ENCODE peak calls at places on chromosomes 12 and 14, in four cellular contexts. One of them, this sample, is unnamed.

GRCh38 chr14:95664046-95664445 is 22.2 kb upstream of the TCL1B start:
- DNase-seq in GM12878: no peak
- DNase-seq in HepG2: no peak
- DNase-seq in H1: no peak
- DNase-seq in this sample: no peak

GRCh38 chr12:93146278-93146939 is 217.3 kb upstream of the EEA1 start:
- DNase-seq in H1: no peak
- DNase-seq in GM12878: no peak
- DNase-seq in HepG2: no peak
- DNase-seq in this sample: no peak

GRCh38 chr12:98002887-98003493 is 512.4 kb upstream of the TMPO start:
- DNase-seq in GM12878: no peak
- DNase-seq in H1: peak; percentile 75
- DNase-seq in HepG2: peak; percentile 36
- DNase-seq in this sample: peak; percentile 74

GRCh38 chr12:82383930-82384513 is 25.7 kb downstream of the METTL25 start:
- DNase-seq in HepG2: no peak
- DNase-seq in GM12878: no peak
- DNase-seq in H1: no peak
- DNase-seq in this sample: no peak

GRCh38 chr12:68317047-68317667 is 15.0 kb downstream of the MDM1 start:
- DNase-seq in H1: no peak
- DNase-seq in HepG2: peak; percentile 35
- DNase-seq in GM12878: no peak
- DNase-seq in this sample: peak; percentile 23

GRCh38 chr14:72666610-72667009 is 227.3 kb downstream of the DPF3 start:
- DNase-seq in H1: no peak
- DNase-seq in HepG2: no peak
- DNase-seq in GM12878: no peak
- DNase-seq in this sample: no peak

GRCh38 chr12:113292091-113292490 is 42.8 kb downstream of the SLC8B1 start:
- DNase-seq in HepG2: no peak
- DNase-seq in H1: no peak
- DNase-seq in GM12878: no peak
- DNase-seq in this sample: no peak

GRCh38 chr12:80230068-80230467 is 130.7 kb downstream of the OTOGL start:
- DNase-seq in GM12878: no peak
- DNase-seq in HepG2: no peak
- DNase-seq in H1: no peak
- DNase-seq in this sample: peak; percentile 33

GRCh38 chr12:110543252-110543959 is 39.7 kb downstream of the PPTC7 start:
- DNase-seq in HepG2: no peak
- DNase-seq in GM12878: peak; percentile 90
- DNase-seq in H1: no peak
- DNase-seq in this sample: no peak

DNA sequence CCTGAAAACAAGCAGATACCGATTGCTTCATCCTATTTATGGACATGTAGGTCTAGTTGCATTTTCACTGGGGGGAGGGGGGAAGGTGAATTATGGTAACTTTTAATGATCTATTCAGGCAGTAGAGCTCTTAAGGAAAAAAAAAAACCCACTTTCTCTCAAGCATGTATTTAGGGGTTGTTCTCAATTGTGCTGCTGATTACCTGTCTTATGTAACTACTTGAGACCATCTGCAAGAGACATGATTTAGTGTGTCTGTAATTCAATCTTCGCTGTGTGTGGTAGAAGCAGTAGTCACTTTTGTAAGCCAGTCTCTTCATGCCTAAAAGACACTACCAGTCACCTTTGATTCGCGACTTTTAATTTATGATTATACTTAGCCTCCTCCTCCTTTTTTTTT is 8.9 kb downstream of the CALM1 start:
- DNase-seq in HepG2: no peak
- DNase-seq in GM12878: no peak
- DNase-seq in H1: no peak
- DNase-seq in this sample: no peak
- H3K9ac ChIP-seq in HepG2: no peak overlapping the region
- H3K9ac ChIP-seq in GM12878: no peak overlapping the region
- H3K9ac ChIP-seq in H1: no peak overlapping the region
- H3K9ac ChIP-seq in this sample: no peak overlapping the region

GRCh38 chr12:6234214-6234613 is 34.0 kb downstream of the CD9 start:
- DNase-seq in GM12878: no peak
- DNase-seq in HepG2: no peak
- DNase-seq in H1: no peak
- DNase-seq in this sample: no peak

GRCh38 chr12:6231359-6232268 is 31.4 kb downstream of the CD9 start:
- DNase-seq in GM12878: no peak
- DNase-seq in H1: no peak
- DNase-seq in HepG2: no peak
- DNase-seq in this sample: no peak

GRCh38 chr12:6234906-6235305 is 34.7 kb downstream of the CD9 start:
- DNase-seq in HepG2: no peak
- DNase-seq in GM12878: no peak
- DNase-seq in H1: no peak
- DNase-seq in this sample: no peak

GRCh38 chr12:6235499-6235898 is 35.3 kb downstream of the CD9 start:
- DNase-seq in GM12878: no peak
- DNase-seq in H1: no peak
- DNase-seq in HepG2: peak; percentile 74
- DNase-seq in this sample: no peak

DNA sequence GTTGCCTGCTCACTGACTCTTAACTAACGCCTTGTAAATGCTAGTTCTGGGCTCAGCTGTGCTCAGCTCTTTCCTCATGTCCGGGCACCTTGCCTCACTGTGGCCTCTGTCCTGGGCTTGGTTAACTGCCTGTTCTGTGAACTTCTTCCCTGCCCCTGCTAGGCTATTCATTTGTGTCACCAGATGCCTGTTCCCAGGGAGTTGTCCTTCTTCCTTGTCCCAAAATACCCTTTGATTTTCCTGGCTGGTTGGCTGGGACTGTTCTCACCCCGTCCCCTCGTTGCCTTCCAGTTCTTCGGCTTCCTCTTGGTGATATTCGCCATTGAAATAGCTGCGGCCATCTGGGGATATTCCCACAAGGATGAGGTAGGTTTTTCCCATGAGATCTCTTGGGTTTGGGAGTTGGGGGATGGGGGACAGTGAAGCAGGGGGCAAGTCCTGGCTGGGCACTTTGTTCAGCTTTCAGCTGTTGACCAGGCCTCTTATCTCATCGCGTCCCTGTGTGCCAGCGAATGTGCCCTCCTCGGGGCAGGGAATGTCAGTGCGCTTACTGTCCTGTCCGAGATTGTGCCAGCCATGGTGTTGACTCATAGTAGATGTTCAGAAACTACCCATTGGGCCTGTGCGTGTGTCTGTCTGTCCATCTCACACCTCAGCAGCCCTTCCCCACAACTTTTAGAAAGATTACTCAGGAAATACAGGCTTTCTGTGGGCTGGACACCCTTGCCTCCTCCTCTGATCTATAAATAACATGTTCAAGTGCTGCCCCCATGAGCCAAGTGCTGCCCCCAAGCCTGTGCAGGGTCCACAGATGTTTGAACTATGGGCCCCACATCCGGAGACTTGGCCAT is 33.1 kb downstream of the CD9 start:
- DNase-seq in HepG2: no peak
- DNase-seq in H1: no peak
- DNase-seq in GM12878: no peak
- DNase-seq in this sample: no peak
- TF ChIP-seq SUZ12 in HepG2: no peak
- TF ChIP-seq SUZ12 in H1: no peak
- TF ChIP-seq SUZ12 in GM12878: no peak
- TF ChIP-seq SUZ12 in this sample: no peak

DNA sequence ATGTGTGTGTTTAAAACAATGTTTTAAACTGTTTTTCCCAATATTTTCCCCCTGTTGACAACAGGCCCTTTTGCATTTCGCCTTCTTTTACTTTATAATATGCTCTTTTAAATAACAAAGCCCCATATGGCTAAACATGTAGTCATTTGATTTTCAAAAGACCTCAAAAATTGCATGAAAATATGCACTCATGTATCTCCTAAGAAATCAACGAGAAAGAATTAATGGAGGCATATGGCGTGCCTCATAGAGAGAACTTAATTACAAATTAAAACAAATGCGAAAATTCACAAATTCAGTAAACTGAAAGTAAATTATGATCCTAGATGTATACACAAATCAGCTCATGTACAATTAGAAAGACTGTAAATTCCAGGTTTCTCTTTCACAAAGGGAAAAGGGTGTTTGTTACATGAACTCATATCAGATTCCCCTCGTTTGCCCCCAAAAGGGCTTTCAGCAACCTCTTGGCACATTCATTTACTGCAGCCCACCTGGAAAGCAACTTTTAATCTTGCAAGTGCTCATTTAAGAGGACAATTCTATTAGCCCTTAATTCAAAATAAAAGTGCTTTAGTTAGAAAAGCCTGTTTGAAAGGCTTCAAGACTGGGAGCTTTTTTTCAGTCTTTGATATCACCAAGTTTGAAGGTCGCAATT is 202.7 kb upstream of the FOXN3 start:
- DNase-seq in HepG2: no peak
- DNase-seq in H1: no peak
- DNase-seq in GM12878: no peak
- DNase-seq in this sample: no peak
- H3K9ac ChIP-seq in HepG2: peak overlapping the region; percentile 56
- H3K9ac ChIP-seq in H1: no peak overlapping the region
- H3K9ac ChIP-seq in GM12878: peak overlapping the region; percentile 89
- H3K9ac ChIP-seq in this sample: peak overlapping the region; percentile 87

GRCh38 chr12:12376636-12377448 is 20.0 kb downstream of the BORCS5 start:
- DNase-seq in GM12878: peak; percentile 55
- DNase-seq in H1: no peak
- DNase-seq in HepG2: peak; percentile 81
- DNase-seq in this sample: peak; percentile 81
- TF ChIP-seq SUZ12 in GM12878: no peak
- TF ChIP-seq SUZ12 in H1: no peak
- TF ChIP-seq SUZ12 in HepG2: no peak
- TF ChIP-seq SUZ12 in this sample: no peak

GRCh38 chr12:53289891-53290290 is 5.5 kb upstream of the PFDN5 start:
- DNase-seq in GM12878: no peak
- DNase-seq in HepG2: no peak
- DNase-seq in H1: no peak
- DNase-seq in this sample: no peak
- H3K9ac ChIP-seq in GM12878: no peak overlapping the region
- H3K9ac ChIP-seq in HepG2: no peak overlapping the region
- H3K9ac ChIP-seq in H1: no peak overlapping the region
- H3K9ac ChIP-seq in this sample: no peak overlapping the region

GRCh38 chr12:132287391-132288238 is 41.8 kb downstream of the GALNT9 start:
- DNase-seq in HepG2: no peak
- DNase-seq in GM12878: no peak
- DNase-seq in H1: no peak
- DNase-seq in this sample: no peak

GRCh38 chr12:132291402-132292175 is 37.8 kb downstream of the GALNT9 start:
- DNase-seq in GM12878: no peak
- DNase-seq in H1: no peak
- DNase-seq in HepG2: no peak
- DNase-seq in this sample: no peak

GRCh38 chr12:132288516-132289188 is 40.7 kb downstream of the GALNT9 start:
- DNase-seq in GM12878: no peak
- DNase-seq in HepG2: no peak
- DNase-seq in H1: no peak
- DNase-seq in this sample: no peak

GRCh38 chr12:132290203-132290540 is 39.2 kb downstream of the GALNT9 start:
- DNase-seq in H1: no peak
- DNase-seq in HepG2: no peak
- DNase-seq in GM12878: no peak
- DNase-seq in this sample: no peak

DNA sequence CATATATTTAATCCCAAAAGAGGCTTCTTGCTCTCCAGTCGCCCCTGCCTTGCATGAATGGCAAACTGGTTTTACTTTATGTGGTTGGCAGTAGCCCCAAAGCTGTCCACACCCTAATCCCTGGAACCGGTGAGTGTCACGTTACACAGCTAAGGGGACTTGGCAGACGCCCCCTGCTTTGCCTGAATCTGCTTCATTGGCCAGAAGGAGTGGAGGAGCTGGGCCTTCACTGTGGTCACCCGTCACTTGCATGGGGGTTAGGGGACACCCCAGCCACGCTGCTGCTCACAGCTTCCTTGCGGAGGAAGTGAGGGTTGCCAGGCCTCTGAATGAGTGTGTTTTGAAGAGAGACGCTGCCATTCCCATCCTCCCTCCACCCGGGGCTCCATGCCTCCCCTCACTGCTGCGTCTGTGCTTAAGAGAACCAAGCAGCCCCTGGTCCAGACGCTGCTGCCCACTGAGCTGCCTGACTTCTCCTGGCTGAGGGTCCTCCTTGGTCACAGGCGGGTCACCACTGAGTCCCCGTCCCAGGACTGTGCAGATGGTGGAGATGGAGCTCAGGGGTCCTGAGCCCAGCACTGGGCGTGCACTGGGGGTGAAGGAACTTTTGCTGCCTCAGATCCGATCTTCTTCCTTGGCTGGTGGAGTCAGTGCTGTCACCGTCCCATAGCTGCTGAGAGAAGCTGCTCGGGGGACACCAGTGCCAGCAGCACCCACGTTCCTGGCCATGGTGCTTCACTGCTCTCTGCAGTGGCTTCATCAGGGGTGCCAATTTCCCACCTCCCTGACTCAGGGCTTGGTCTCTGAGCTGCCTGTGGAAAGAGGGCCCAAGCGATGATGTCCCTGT is 39.8 kb downstream of the GALNT9 start:
- DNase-seq in GM12878: no peak
- DNase-seq in HepG2: no peak
- DNase-seq in H1: no peak
- DNase-seq in this sample: no peak
- TF ChIP-seq SUZ12 in GM12878: no peak
- TF ChIP-seq SUZ12 in HepG2: no peak
- TF ChIP-seq SUZ12 in H1: no peak
- TF ChIP-seq SUZ12 in this sample: no peak

GRCh38 chr12:27178723-27179398 is 65.2 kb upstream of the STK38L start:
- DNase-seq in HepG2: no peak
- DNase-seq in H1: no peak
- DNase-seq in GM12878: no peak
- DNase-seq in this sample: no peak
- H3K9ac ChIP-seq in HepG2: no peak overlapping the region
- H3K9ac ChIP-seq in H1: no peak overlapping the region
- H3K9ac ChIP-seq in GM12878: peak overlapping the region; percentile 77
- H3K9ac ChIP-seq in this sample: no peak overlapping the region

GRCh38 chr14:99264691-99265090 is 7.3 kb downstream of the BCL11B start:
- DNase-seq in GM12878: no peak
- DNase-seq in H1: no peak
- DNase-seq in HepG2: no peak
- DNase-seq in this sample: no peak

GRCh38 chr14:99260652-99261551 is 11.1 kb downstream of the BCL11B start:
- DNase-seq in H1: no peak
- DNase-seq in HepG2: no peak
- DNase-seq in GM12878: no peak
- DNase-seq in this sample: no peak

GRCh38 chr14:99261916-99262787 is 9.8 kb downstream of the BCL11B start:
- DNase-seq in GM12878: no peak
- DNase-seq in HepG2: no peak
- DNase-seq in H1: no peak
- DNase-seq in this sample: no peak

GRCh38 chr14:99263564-99264330 is 8.2 kb downstream of the BCL11B start:
- DNase-seq in H1: no peak
- DNase-seq in GM12878: no peak
- DNase-seq in HepG2: no peak
- DNase-seq in this sample: no peak

GRCh38 chr14:99262977-99263448 is 9.0 kb downstream of the BCL11B start:
- DNase-seq in H1: no peak
- DNase-seq in HepG2: no peak
- DNase-seq in GM12878: no peak
- DNase-seq in this sample: no peak
- TF ChIP-seq SUZ12 in H1: no peak
- TF ChIP-seq SUZ12 in HepG2: no peak
- TF ChIP-seq SUZ12 in GM12878: no peak
- TF ChIP-seq SUZ12 in this sample: no peak